ENCODE peak calls at places on chromosomes 4 and X, in six cellular contexts. One of them, this sample, is unnamed.

GRCh38 chr4:183517781-183518180 is 12.9 kb downstream of the ING2 start:
- DNase-seq in naive thymus-derived CD8-positive, alpha-beta T cell: no peak
- DNase-seq in GM23338: no peak
- DNase-seq in kidney tubule cell: no peak
- DNase-seq in ureter: no peak
- DNase-seq in CD4-positive, CD25-positive, alpha-beta regulatory T cell: no peak
- DNase-seq in this sample: no peak

GRCh38 chr4:64399313-64400109 is 9.7 kb downstream of the TECRL start:
- DNase-seq in CD4-positive, CD25-positive, alpha-beta regulatory T cell: no peak
- DNase-seq in GM23338: peak
- DNase-seq in naive thymus-derived CD8-positive, alpha-beta T cell: no peak
- DNase-seq in ureter: no peak
- DNase-seq in kidney tubule cell: no peak
- DNase-seq in this sample: no peak

GRCh38 chr4:175536852-175537453 is 275.1 kb downstream of the GPM6A start:
- DNase-seq in naive thymus-derived CD8-positive, alpha-beta T cell: no peak
- DNase-seq in GM23338: peak
- DNase-seq in ureter: no peak
- DNase-seq in kidney tubule cell: peak
- DNase-seq in CD4-positive, CD25-positive, alpha-beta regulatory T cell: no peak
- DNase-seq in this sample: no peak

GRCh38 chr4:16608123-16608522 is 290.3 kb downstream of the LDB2 start:
- DNase-seq in CD4-positive, CD25-positive, alpha-beta regulatory T cell: no peak
- DNase-seq in naive thymus-derived CD8-positive, alpha-beta T cell: no peak
- DNase-seq in GM23338: peak
- DNase-seq in kidney tubule cell: no peak
- DNase-seq in ureter: no peak
- DNase-seq in this sample: no peak

GRCh38 chr4:166067915-166068314 is 194.9 kb downstream of the TLL1 start:
- DNase-seq in naive thymus-derived CD8-positive, alpha-beta T cell: no peak
- DNase-seq in ureter: no peak
- DNase-seq in GM23338: no peak
- DNase-seq in CD4-positive, CD25-positive, alpha-beta regulatory T cell: no peak
- DNase-seq in kidney tubule cell: no peak
- DNase-seq in this sample: no peak

GRCh38 chr4:156939801-156940200 is 31.8 kb downstream of the PDGFC start:
- DNase-seq in GM23338: no peak
- DNase-seq in naive thymus-derived CD8-positive, alpha-beta T cell: no peak
- DNase-seq in CD4-positive, CD25-positive, alpha-beta regulatory T cell: no peak
- DNase-seq in ureter: no peak
- DNase-seq in kidney tubule cell: no peak
- DNase-seq in this sample: no peak

GRCh38 chr4:145732895-145733880 is 53.2 kb downstream of the C4orf51 start:
- DNase-seq in kidney tubule cell: peak
- DNase-seq in GM23338: peak
- DNase-seq in naive thymus-derived CD8-positive, alpha-beta T cell: peak
- DNase-seq in CD4-positive, CD25-positive, alpha-beta regulatory T cell: peak
- DNase-seq in ureter: peak
- DNase-seq in this sample: peak

GRCh38 chr4:29310252-29310651 is 1409.9 kb upstream of the PCDH7 start:
- DNase-seq in naive thymus-derived CD8-positive, alpha-beta T cell: no peak
- DNase-seq in ureter: no peak
- DNase-seq in CD4-positive, CD25-positive, alpha-beta regulatory T cell: no peak
- DNase-seq in GM23338: no peak
- DNase-seq in kidney tubule cell: no peak
- DNase-seq in this sample: no peak

GRCh38 chr4:168388890-168389289 is 70.3 kb upstream of the DDX60 start:
- DNase-seq in naive thymus-derived CD8-positive, alpha-beta T cell: no peak
- DNase-seq in GM23338: no peak
- DNase-seq in ureter: no peak
- DNase-seq in CD4-positive, CD25-positive, alpha-beta regulatory T cell: no peak
- DNase-seq in kidney tubule cell: peak
- DNase-seq in this sample: no peak

GRCh38 chrX:115522955-115523354 is 38.0 kb upstream of the PLS3 start:
- DNase-seq in ureter: no peak
- DNase-seq in GM23338: no peak
- DNase-seq in naive thymus-derived CD8-positive, alpha-beta T cell: no peak
- DNase-seq in CD4-positive, CD25-positive, alpha-beta regulatory T cell: no peak
- DNase-seq in kidney tubule cell: no peak
- DNase-seq in this sample: no peak

GRCh38 chrX:144253356-144253755 is 369.5 kb downstream of the UBE2NL start:
- DNase-seq in naive thymus-derived CD8-positive, alpha-beta T cell: no peak
- DNase-seq in GM23338: no peak
- DNase-seq in kidney tubule cell: no peak
- DNase-seq in CD4-positive, CD25-positive, alpha-beta regulatory T cell: no peak
- DNase-seq in ureter: no peak
- DNase-seq in this sample: no peak

GRCh38 chrX:45591650-45592049 is 391.0 kb upstream of the DIPK2B start:
- DNase-seq in GM23338: no peak
- DNase-seq in ureter: no peak
- DNase-seq in naive thymus-derived CD8-positive, alpha-beta T cell: no peak
- DNase-seq in CD4-positive, CD25-positive, alpha-beta regulatory T cell: no peak
- DNase-seq in kidney tubule cell: no peak
- DNase-seq in this sample: no peak

GRCh38 chrX:150211988-150212387 is 151.1 kb upstream of the MAMLD1 start:
- DNase-seq in kidney tubule cell: peak
- DNase-seq in GM23338: no peak
- DNase-seq in CD4-positive, CD25-positive, alpha-beta regulatory T cell: no peak
- DNase-seq in ureter: no peak
- DNase-seq in naive thymus-derived CD8-positive, alpha-beta T cell: no peak
- DNase-seq in this sample: no peak

GRCh38 chrX:17590892-17591740 is 146.2 kb upstream of the SCML1 start:
- DNase-seq in kidney tubule cell: peak
- DNase-seq in naive thymus-derived CD8-positive, alpha-beta T cell: no peak
- DNase-seq in ureter: peak
- DNase-seq in GM23338: peak
- DNase-seq in CD4-positive, CD25-positive, alpha-beta regulatory T cell: no peak
- DNase-seq in this sample: peak

GRCh38 chrX:11557120-11557519 is 108.6 kb downstream of the ARHGAP6 start:
- DNase-seq in naive thymus-derived CD8-positive, alpha-beta T cell: no peak
- DNase-seq in GM23338: no peak
- DNase-seq in CD4-positive, CD25-positive, alpha-beta regulatory T cell: no peak
- DNase-seq in ureter: no peak
- DNase-seq in kidney tubule cell: peak
- DNase-seq in this sample: no peak

GRCh38 chr4:108774809-108775530 is 12.1 kb upstream of the ETNPPL start:
- DNase-seq in kidney tubule cell: peak
- DNase-seq in GM23338: peak
- DNase-seq in naive thymus-derived CD8-positive, alpha-beta T cell: no peak
- DNase-seq in CD4-positive, CD25-positive, alpha-beta regulatory T cell: no peak
- DNase-seq in ureter: peak
- DNase-seq in this sample: no peak

GRCh38 chr4:107853444-107854325 is 29.0 kb downstream of the SGMS2 start:
- DNase-seq in kidney tubule cell: peak
- DNase-seq in ureter: no peak
- DNase-seq in CD4-positive, CD25-positive, alpha-beta regulatory T cell: no peak
- DNase-seq in naive thymus-derived CD8-positive, alpha-beta T cell: no peak
- DNase-seq in GM23338: no peak
- DNase-seq in this sample: no peak

GRCh38 chrX:79367907-79368306 is 773 bp upstream of the ITM2A start:
- DNase-seq in ureter: no peak
- DNase-seq in naive thymus-derived CD8-positive, alpha-beta T cell: no peak
- DNase-seq in CD4-positive, CD25-positive, alpha-beta regulatory T cell: no peak
- DNase-seq in GM23338: peak
- DNase-seq in kidney tubule cell: no peak
- DNase-seq in this sample: no peak

GRCh38 chrX:31170792-31171191 is 99.0 kb upstream of the FTHL17 start:
- DNase-seq in ureter: no peak
- DNase-seq in naive thymus-derived CD8-positive, alpha-beta T cell: no peak
- DNase-seq in CD4-positive, CD25-positive, alpha-beta regulatory T cell: no peak
- DNase-seq in kidney tubule cell: no peak
- DNase-seq in GM23338: no peak
- DNase-seq in this sample: no peak

GRCh38 chr4:140617494-140618060 is 48.8 kb upstream of the UCP1 start:
- DNase-seq in naive thymus-derived CD8-positive, alpha-beta T cell: no peak
- DNase-seq in kidney tubule cell: no peak
- DNase-seq in GM23338: peak
- DNase-seq in ureter: no peak
- DNase-seq in CD4-positive, CD25-positive, alpha-beta regulatory T cell: no peak
- DNase-seq in this sample: no peak

GRCh38 chr4:145927055-145927454 is 11.6 kb downstream of the ZNF827 start:
- DNase-seq in CD4-positive, CD25-positive, alpha-beta regulatory T cell: no peak
- DNase-seq in kidney tubule cell: no peak
- DNase-seq in ureter: no peak
- DNase-seq in naive thymus-derived CD8-positive, alpha-beta T cell: no peak
- DNase-seq in GM23338: no peak
- DNase-seq in this sample: no peak

GRCh38 chrX:132741706-132742105 is 216.7 kb downstream of the HS6ST2 start:
- DNase-seq in CD4-positive, CD25-positive, alpha-beta regulatory T cell: no peak
- DNase-seq in ureter: no peak
- DNase-seq in naive thymus-derived CD8-positive, alpha-beta T cell: no peak
- DNase-seq in kidney tubule cell: no peak
- DNase-seq in GM23338: no peak
- DNase-seq in this sample: no peak

GRCh38 chr4:139416073-139416673 is 37.7 kb upstream of the RAB33B start:
- DNase-seq in naive thymus-derived CD8-positive, alpha-beta T cell: peak
- DNase-seq in ureter: no peak
- DNase-seq in kidney tubule cell: peak
- DNase-seq in CD4-positive, CD25-positive, alpha-beta regulatory T cell: peak
- DNase-seq in GM23338: peak
- DNase-seq in this sample: no peak

GRCh38 chr4:122744229-122744628 is 11.7 kb downstream of the BBS12 start:
- DNase-seq in ureter: no peak
- DNase-seq in GM23338: no peak
- DNase-seq in naive thymus-derived CD8-positive, alpha-beta T cell: no peak
- DNase-seq in kidney tubule cell: no peak
- DNase-seq in CD4-positive, CD25-positive, alpha-beta regulatory T cell: no peak
- DNase-seq in this sample: no peak

GRCh38 chrX:40108084-40108958 is 10.6 kb upstream of the BCOR start:
- DNase-seq in CD4-positive, CD25-positive, alpha-beta regulatory T cell: no peak
- DNase-seq in naive thymus-derived CD8-positive, alpha-beta T cell: no peak
- DNase-seq in kidney tubule cell: peak
- DNase-seq in GM23338: peak
- DNase-seq in ureter: no peak
- DNase-seq in this sample: peak

GRCh38 chr4:53937918-53938317 is 126.5 kb downstream of the CHIC2 start:
- DNase-seq in kidney tubule cell: no peak
- DNase-seq in CD4-positive, CD25-positive, alpha-beta regulatory T cell: no peak
- DNase-seq in ureter: no peak
- DNase-seq in GM23338: no peak
- DNase-seq in naive thymus-derived CD8-positive, alpha-beta T cell: no peak
- DNase-seq in this sample: no peak

GRCh38 chr4:95528388-95528787 is 20.4 kb downstream of the UNC5C start:
- DNase-seq in GM23338: no peak
- DNase-seq in ureter: no peak
- DNase-seq in naive thymus-derived CD8-positive, alpha-beta T cell: no peak
- DNase-seq in kidney tubule cell: no peak
- DNase-seq in CD4-positive, CD25-positive, alpha-beta regulatory T cell: no peak
- DNase-seq in this sample: no peak

GRCh38 chrX:11447418-11447817 is 154.2 kb downstream of the AMELX start:
- DNase-seq in kidney tubule cell: no peak
- DNase-seq in GM23338: no peak
- DNase-seq in naive thymus-derived CD8-positive, alpha-beta T cell: no peak
- DNase-seq in ureter: no peak
- DNase-seq in CD4-positive, CD25-positive, alpha-beta regulatory T cell: no peak
- DNase-seq in this sample: no peak

GRCh38 chr4:185115827-185116232 is 27.2 kb upstream of the SLC25A4 start:
- DNase-seq in kidney tubule cell: peak
- DNase-seq in ureter: peak
- DNase-seq in naive thymus-derived CD8-positive, alpha-beta T cell: no peak
- DNase-seq in GM23338: peak
- DNase-seq in CD4-positive, CD25-positive, alpha-beta regulatory T cell: no peak
- DNase-seq in this sample: peak

GRCh38 chrX:20252392-20253231 is 14.1 kb downstream of the RPS6KA3 start:
- DNase-seq in ureter: peak
- DNase-seq in kidney tubule cell: peak
- DNase-seq in CD4-positive, CD25-positive, alpha-beta regulatory T cell: peak
- DNase-seq in GM23338: peak
- DNase-seq in naive thymus-derived CD8-positive, alpha-beta T cell: peak
- DNase-seq in this sample: peak

GRCh38 chrX:69060631-69061408 is 104.4 kb downstream of the PJA1 start:
- DNase-seq in CD4-positive, CD25-positive, alpha-beta regulatory T cell: no peak
- DNase-seq in naive thymus-derived CD8-positive, alpha-beta T cell: no peak
- DNase-seq in GM23338: peak
- DNase-seq in ureter: peak
- DNase-seq in kidney tubule cell: peak
- DNase-seq in this sample: peak

GRCh38 chr4:53497446-53498069 is 93.7 kb downstream of the LNX1 start:
- DNase-seq in CD4-positive, CD25-positive, alpha-beta regulatory T cell: no peak
- DNase-seq in naive thymus-derived CD8-positive, alpha-beta T cell: no peak
- DNase-seq in ureter: peak
- DNase-seq in GM23338: peak
- DNase-seq in kidney tubule cell: no peak
- DNase-seq in this sample: no peak

GRCh38 chr4:186839122-186840037 is 115.7 kb upstream of the FAT1 start:
- DNase-seq in CD4-positive, CD25-positive, alpha-beta regulatory T cell: no peak
- DNase-seq in ureter: no peak
- DNase-seq in naive thymus-derived CD8-positive, alpha-beta T cell: no peak
- DNase-seq in kidney tubule cell: peak
- DNase-seq in GM23338: no peak
- DNase-seq in this sample: no peak

This sample was measured in H9.